ENCODE peak calls at places on chromosomes 3 and 15, in eight cellular contexts. E is bronchial epithelial cell; R is T-helper 1 cell; Z is SJSA1; B is AML-193; C is stimulated activated CD8-positive, alpha-beta memory T cell treated with anti-CD3 and anti-CD28 coated beads, Interleukin-7, amount 100 ng/mL, for 1 hour; H is nucleus accumbens; F is Calu3. Y is an unnamed sample.

GRCh38 chr3:62999158-62999557 is 123.9 kb upstream of the CADPS start:
- DNase-seq in Z (no peak), B (no peak), C (no peak), E (no peak), F (no peak), R (no peak), H (no peak), Y (no peak)

GRCh38 chr3:58507356-58508062 is 15.6 kb downstream of the KCTD6 start:
- DNase-seq in F (no peak), Z (no peak), H (no peak), E (no peak), B (no peak), C (no peak), R (no peak), Y (no peak)

GRCh38 chr15:63244976-63245645 is 32.3 kb upstream of the APH1B start:
- DNase-seq in R (no peak), H (no peak), Z (no peak), B (no peak), E (no peak), F (no peak), C (no peak), Y (no peak)

GRCh38 chr15:58931985-58932384 is 1.5 kb downstream of the SLTM start:
- DNase-seq in C (no peak), R (peak), H (no peak), B (peak), E (peak), Z (no peak), F (no peak), Y (no peak)

GRCh38 chr3:141881702-141882101 is 5.3 kb downstream of the ATP1B3 start:
- DNase-seq in C (no peak), R (peak), Z (no peak), E (no peak), H (no peak), B (peak), F (no peak), Y (no peak)

GRCh38 chr3:175266478-175266877 is 407.3 kb downstream of the NAALADL2 start:
- DNase-seq in F (no peak), C (no peak), B (peak), Z (no peak), H (no peak), E (peak), R (no peak), Y (no peak)

GRCh38 chr3:142857056-142857455 is 31.8 kb downstream of the PCOLCE2 start:
- DNase-seq in Z (no peak), B (peak), C (no peak), F (peak), E (peak), H (no peak), R (no peak), Y (no peak)

GRCh38 chr3:39272191-39272590 is 7.6 kb downstream of the CX3CR1 start:
- DNase-seq in C (no peak), Z (no peak), F (no peak), B (peak), E (no peak), H (no peak), R (no peak), Y (no peak)

GRCh38 chr15:74866090-74866489 is 7.1 kb downstream of the SCAMP2 start:
- DNase-seq in H (no peak), C (no peak), F (no peak), R (no peak), B (no peak), Z (no peak), E (peak), Y (no peak)

GRCh38 chr15:67824900-67825879 is at the start of gene SKOR1:
- DNase-seq in R (no peak), Z (no peak), B (no peak), F (no peak), C (no peak), E (no peak), H (no peak), Y (no peak)

GRCh38 chr15:73926191-73927002 is at the start of gene LOXL1:
- DNase-seq in R (no peak), F (peak), B (no peak), C (no peak), Z (peak), E (peak), H (no peak), Y (no peak)

GRCh38 chr3:194194051-194194756 is 58.3 kb downstream of the HES1 start:
- DNase-seq in F (no peak), H (no peak), Z (no peak), B (no peak), R (no peak), C (no peak), E (no peak), Y (no peak)

GRCh38 chr3:183317271-183317670 is 64.2 kb downstream of the B3GNT5 start:
- DNase-seq in F (no peak), R (no peak), H (no peak), B (no peak), Z (no peak), C (no peak), E (peak), Y (no peak)

GRCh38 chr15:59329570-59330350 is 42.9 kb downstream of the MYO1E start:
- DNase-seq in R (no peak), F (peak), H (no peak), E (no peak), Z (no peak), C (no peak), B (no peak), Y (no peak)

GRCh38 chr3:73508330-73508954 is 116.3 kb downstream of the PDZRN3 start:
- DNase-seq in E (peak), F (peak), B (peak), H (peak), Z (peak), C (no peak), R (peak), Y (peak)

GRCh38 chr15:53976844-53977392 is 1.3 kb upstream of the UNC13C start:
- DNase-seq in H (no peak), F (peak), C (no peak), Z (no peak), R (no peak), B (no peak), E (peak), Y (no peak)

GRCh38 chr3:84555629-84556028 is 403.2 kb upstream of the CADM2 start:
- DNase-seq in F (no peak), E (no peak), Z (no peak), C (no peak), H (no peak), R (no peak), B (no peak), Y (no peak)

GRCh38 chr3:21645121-21645897 is 105.7 kb downstream of the ZNF385D start:
- DNase-seq in C (no peak), B (no peak), E (peak), H (no peak), Z (no peak), F (no peak), R (no peak), Y (no peak)

GRCh38 chr3:172272699-172273098 is 175.6 kb downstream of the GHSR start:
- DNase-seq in B (no peak), C (no peak), Z (no peak), R (no peak), F (no peak), E (no peak), H (no peak), Y (no peak)

GRCh38 chr3:138594150-138594934 is at the start of gene CEP70:
- DNase-seq in F (peak), C (peak), E (peak), H (no peak), Z (peak), R (peak), B (no peak), Y (peak)

GRCh38 chr3:26712211-26713026 is 89.8 kb downstream of the LRRC3B start:
- DNase-seq in C (no peak), F (peak), Z (no peak), H (no peak), R (peak), B (peak), E (peak), Y (peak)

GRCh38 chr3:195885036-195885871 is 23.1 kb downstream of the TNK2 start:
- DNase-seq in B (no peak), E (no peak), F (no peak), C (no peak), R (no peak), Z (no peak), H (no peak), Y (no peak)

GRCh38 chr15:99709243-99709986 is 23.8 kb downstream of the LYSMD4 start:
- DNase-seq in F (no peak), E (no peak), B (no peak), R (no peak), H (no peak), C (no peak), Z (no peak), Y (no peak)

GRCh38 chr15:71807125-71807629 is 3.2 kb upstream of the NR2E3 start:
- DNase-seq in R (no peak), H (no peak), E (no peak), Z (no peak), B (no peak), F (no peak), C (no peak), Y (no peak)

GRCh38 chr3:38459499-38460048 is 5.9 kb downstream of the ACVR2B start:
- DNase-seq in R (no peak), Z (no peak), B (no peak), C (no peak), F (no peak), E (no peak), H (no peak), Y (no peak)

Y was measured in putamen.